ENCODE peak calls at places on chromosomes 7 and 10, in seven cellular contexts. One of them, this sample, is unnamed. For H3K27me3, the result is how much of the 10 kb centered on the place peaks cover.

GRCh38 chr7:19296617-19297016 is 151.4 kb upstream of the FERD3L start:
- DNase-seq in K562: no peak
- DNase-seq in sigmoid colon: no peak
- DNase-seq in ovary: no peak
- DNase-seq in suprapubic skin: no peak
- DNase-seq in transverse colon: no peak
- DNase-seq in stomach: no peak
- DNase-seq in this sample: no peak

GRCh38 chr10:33005322-33006282 is 47.6 kb upstream of the ITGB1 start:
- DNase-seq in stomach: peak
- DNase-seq in K562: peak
- DNase-seq in transverse colon: peak
- DNase-seq in suprapubic skin: peak
- DNase-seq in ovary: peak
- DNase-seq in sigmoid colon: peak
- DNase-seq in this sample: no peak

GRCh38 chr10:71255817-71256660 is 43.7 kb downstream of the UNC5B start:
- DNase-seq in ovary: no peak
- DNase-seq in suprapubic skin: no peak
- DNase-seq in stomach: peak
- DNase-seq in transverse colon: peak
- DNase-seq in sigmoid colon: peak
- DNase-seq in K562: no peak
- DNase-seq in this sample: no peak

GRCh38 chr10:97532935-97533671 is 34.4 kb downstream of the UBTD1 start:
- DNase-seq in K562: no peak
- DNase-seq in sigmoid colon: no peak
- DNase-seq in stomach: no peak
- DNase-seq in transverse colon: no peak
- DNase-seq in suprapubic skin: no peak
- DNase-seq in ovary: no peak
- DNase-seq in this sample: no peak

GRCh38 chr10:118721005-118721876 is 33.5 kb downstream of the CACUL1 start:
- DNase-seq in ovary: peak
- DNase-seq in suprapubic skin: no peak
- DNase-seq in sigmoid colon: no peak
- DNase-seq in transverse colon: peak
- DNase-seq in stomach: peak
- DNase-seq in K562: peak
- DNase-seq in this sample: no peak

GRCh38 chr10:83427101-83427500 is 712.2 kb upstream of the GHITM start:
- DNase-seq in transverse colon: no peak
- DNase-seq in ovary: no peak
- DNase-seq in stomach: no peak
- DNase-seq in sigmoid colon: no peak
- DNase-seq in K562: no peak
- DNase-seq in suprapubic skin: no peak
- DNase-seq in this sample: no peak

GRCh38 chr10:99285846-99286245 is 43.3 kb upstream of the CNNM1 start:
- DNase-seq in stomach: no peak
- DNase-seq in sigmoid colon: no peak
- DNase-seq in suprapubic skin: no peak
- DNase-seq in ovary: no peak
- DNase-seq in transverse colon: no peak
- DNase-seq in K562: no peak
- DNase-seq in this sample: no peak

GRCh38 chr10:123069271-123069670 is 60.5 kb downstream of the ACADSB start:
- DNase-seq in K562: no peak
- DNase-seq in transverse colon: no peak
- DNase-seq in stomach: no peak
- DNase-seq in sigmoid colon: no peak
- DNase-seq in ovary: no peak
- DNase-seq in suprapubic skin: no peak
- DNase-seq in this sample: peak

GRCh38 chr7:28871083-28871482 is 87.0 kb downstream of the TRIL start:
- DNase-seq in stomach: no peak
- DNase-seq in transverse colon: no peak
- DNase-seq in ovary: no peak
- DNase-seq in suprapubic skin: no peak
- DNase-seq in K562: no peak
- DNase-seq in sigmoid colon: no peak
- DNase-seq in this sample: no peak

GRCh38 chr10:8919291-8919690 is 864.8 kb downstream of the GATA3 start:
- DNase-seq in K562: no peak
- DNase-seq in transverse colon: no peak
- DNase-seq in stomach: no peak
- DNase-seq in suprapubic skin: no peak
- DNase-seq in sigmoid colon: no peak
- DNase-seq in ovary: no peak
- DNase-seq in this sample: no peak

GRCh38 chr7:79199266-79199665 is 254.2 kb downstream of the MAGI2 start:
- DNase-seq in transverse colon: no peak
- DNase-seq in stomach: no peak
- DNase-seq in suprapubic skin: no peak
- DNase-seq in sigmoid colon: no peak
- DNase-seq in ovary: no peak
- DNase-seq in K562: no peak
- DNase-seq in this sample: no peak

GRCh38 chr10:69802424-69803161 is 887 bp downstream of the COL13A1 start:
- DNase-seq in ovary: peak
- DNase-seq in stomach: no peak
- DNase-seq in transverse colon: no peak
- DNase-seq in sigmoid colon: no peak
- DNase-seq in suprapubic skin: no peak
- DNase-seq in K562: no peak
- DNase-seq in this sample: no peak

GRCh38 chr7:13071999-13072398 is 384.6 kb downstream of the ARL4A start:
- DNase-seq in stomach: no peak
- DNase-seq in transverse colon: no peak
- DNase-seq in suprapubic skin: no peak
- DNase-seq in sigmoid colon: no peak
- DNase-seq in K562: no peak
- DNase-seq in ovary: no peak
- DNase-seq in this sample: no peak

GRCh38 chr7:131648491-131648890 is 92.1 kb upstream of the PODXL start:
- DNase-seq in suprapubic skin: no peak
- DNase-seq in transverse colon: no peak
- DNase-seq in ovary: no peak
- DNase-seq in K562: no peak
- DNase-seq in stomach: no peak
- DNase-seq in sigmoid colon: peak
- DNase-seq in this sample: no peak

GRCh38 chr7:131769241-131769640 is 212.8 kb upstream of the PODXL start:
- DNase-seq in K562: no peak
- DNase-seq in suprapubic skin: no peak
- DNase-seq in stomach: no peak
- DNase-seq in sigmoid colon: no peak
- DNase-seq in transverse colon: no peak
- DNase-seq in ovary: no peak
- DNase-seq in this sample: no peak

GRCh38 chr7:27051451-27051850 is 44.3 kb downstream of the HOXA1 start:
- DNase-seq in suprapubic skin: no peak
- DNase-seq in transverse colon: no peak
- DNase-seq in sigmoid colon: no peak
- DNase-seq in K562: no peak
- DNase-seq in stomach: no peak
- DNase-seq in ovary: no peak
- DNase-seq in this sample: no peak

GRCh38 chr10:23158370-23158769 is 33.7 kb upstream of the PTF1A start:
- DNase-seq in suprapubic skin: no peak
- DNase-seq in transverse colon: peak
- DNase-seq in K562: peak
- DNase-seq in ovary: peak
- DNase-seq in stomach: peak
- DNase-seq in sigmoid colon: no peak
- DNase-seq in this sample: peak

GRCh38 chr7:6273380-6273837 is 985 bp upstream of the CYTH3 start:
- DNase-seq in sigmoid colon: no peak
- DNase-seq in transverse colon: peak
- DNase-seq in stomach: no peak
- DNase-seq in K562: no peak
- DNase-seq in suprapubic skin: no peak
- DNase-seq in ovary: peak
- DNase-seq in this sample: no peak

GRCh38 chr7:6271091-6271658 is 1.2 kb downstream of the CYTH3 start:
- DNase-seq in stomach: peak
- DNase-seq in K562: no peak
- DNase-seq in ovary: peak
- DNase-seq in sigmoid colon: peak
- DNase-seq in suprapubic skin: no peak
- DNase-seq in transverse colon: peak
- DNase-seq in this sample: no peak

GRCh38 chr7:6271694-6272371 is 591 bp downstream of the CYTH3 start:
- DNase-seq in transverse colon: peak
- DNase-seq in suprapubic skin: no peak
- DNase-seq in sigmoid colon: peak
- DNase-seq in K562: peak
- DNase-seq in ovary: peak
- DNase-seq in stomach: peak
- DNase-seq in this sample: no peak

GRCh38 chr7:6273917-6274630 is 1.6 kb upstream of the CYTH3 start:
- DNase-seq in suprapubic skin: no peak
- DNase-seq in K562: no peak
- DNase-seq in ovary: no peak
- DNase-seq in stomach: no peak
- DNase-seq in transverse colon: no peak
- DNase-seq in sigmoid colon: no peak
- DNase-seq in this sample: no peak

GRCh38 chr7:6272481-6273323 is at the start of gene CYTH3:
- DNase-seq in K562: peak
- DNase-seq in transverse colon: peak
- DNase-seq in ovary: peak
- DNase-seq in suprapubic skin: peak
- DNase-seq in sigmoid colon: peak
- DNase-seq in stomach: peak
- DNase-seq in this sample: no peak
- TF ChIP-seq POLR2A in K562: peak
- TF ChIP-seq POLR2A in transverse colon: no peak
- TF ChIP-seq POLR2A in ovary: peak
- TF ChIP-seq POLR2A in suprapubic skin: peak
- TF ChIP-seq POLR2A in sigmoid colon: no peak
- TF ChIP-seq POLR2A in stomach: no peak
- TF ChIP-seq POLR2A in this sample: no peak

GRCh38 chr10:49007128-49007527 is 67.5 kb upstream of the LRRC18 start:
- DNase-seq in suprapubic skin: no peak
- DNase-seq in transverse colon: no peak
- DNase-seq in stomach: no peak
- DNase-seq in ovary: no peak
- DNase-seq in sigmoid colon: no peak
- DNase-seq in K562: no peak
- DNase-seq in this sample: no peak
- TF ChIP-seq EP300 in suprapubic skin: no peak
- TF ChIP-seq EP300 in transverse colon: no peak
- TF ChIP-seq EP300 in stomach: no peak
- TF ChIP-seq EP300 in ovary: no peak
- TF ChIP-seq EP300 in sigmoid colon: no peak
- TF ChIP-seq EP300 in K562: no peak
- TF ChIP-seq EP300 in this sample: no peak

DNA sequence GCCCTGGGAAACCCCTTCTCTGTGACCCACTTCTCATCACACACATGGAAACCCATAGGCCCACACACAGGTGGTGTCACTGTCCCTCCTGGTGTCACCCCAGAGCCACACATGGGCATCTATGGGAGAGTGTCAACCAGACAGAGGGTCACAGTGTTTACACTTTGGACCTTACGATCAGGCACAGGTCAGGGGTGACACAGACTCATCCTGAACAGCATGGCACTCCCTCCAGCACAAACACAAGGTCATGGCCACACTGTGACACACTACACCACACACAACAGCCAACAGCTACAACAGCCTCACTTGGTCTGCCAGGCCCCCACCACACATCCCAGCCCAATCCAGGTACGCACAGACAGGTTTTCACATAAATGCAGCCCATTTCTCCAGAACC is 6.2 kb downstream of the TLX1 start:
- DNase-seq in ovary: no peak
- DNase-seq in suprapubic skin: no peak
- DNase-seq in transverse colon: no peak
- DNase-seq in sigmoid colon: no peak
- DNase-seq in K562: no peak
- DNase-seq in stomach: no peak
- DNase-seq in this sample: no peak
- H3K27me3 ChIP-seq in ovary: under half
- H3K27me3 ChIP-seq in suprapubic skin: half or more
- H3K27me3 ChIP-seq in transverse colon: half or more
- H3K27me3 ChIP-seq in sigmoid colon: half or more
- H3K27me3 ChIP-seq in K562: half or more
- H3K27me3 ChIP-seq in stomach: half or more
- H3K27me3 ChIP-seq in this sample: half or more

DNA sequence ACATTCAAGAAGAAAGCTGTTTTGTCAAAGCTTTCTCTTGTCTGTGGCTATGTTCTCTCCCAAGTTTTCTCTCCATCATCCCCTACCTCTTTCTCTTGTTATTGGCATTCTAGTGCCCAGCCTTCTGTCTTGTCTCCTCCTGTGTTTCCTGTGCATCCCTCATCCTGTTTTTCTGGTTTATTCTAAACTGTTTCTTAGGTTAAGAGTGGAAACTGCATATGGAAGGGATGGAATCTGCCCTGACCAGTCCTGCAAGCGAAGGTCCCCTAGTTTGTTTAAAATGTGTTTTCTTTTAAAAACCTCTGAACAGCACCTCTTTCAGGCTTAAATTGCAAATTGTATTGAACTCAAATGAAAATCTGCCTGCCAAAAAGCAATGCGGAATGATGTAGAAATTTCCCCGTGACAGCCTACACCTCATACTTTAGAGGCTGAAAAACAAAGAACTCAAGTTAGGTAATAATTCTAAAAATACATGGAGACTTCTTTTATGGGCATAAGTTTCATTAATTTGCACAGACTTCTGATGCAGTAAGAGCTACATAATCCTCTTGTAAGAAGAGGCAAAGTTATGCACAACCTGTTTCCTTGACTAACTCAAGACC is 222.8 kb upstream of the IMMP2L start:
- DNase-seq in K562: no peak
- DNase-seq in suprapubic skin: no peak
- DNase-seq in ovary: no peak
- DNase-seq in stomach: no peak
- DNase-seq in transverse colon: no peak
- DNase-seq in sigmoid colon: no peak
- DNase-seq in this sample: no peak
- TF ChIP-seq POLR2A in K562: no peak
- TF ChIP-seq POLR2A in suprapubic skin: no peak
- TF ChIP-seq POLR2A in ovary: no peak
- TF ChIP-seq POLR2A in stomach: no peak
- TF ChIP-seq POLR2A in transverse colon: no peak
- TF ChIP-seq POLR2A in sigmoid colon: no peak
- TF ChIP-seq POLR2A in this sample: no peak

GRCh38 chr7:74094224-74095095 is 10.9 kb downstream of the LIMK1 start:
- DNase-seq in sigmoid colon: peak
- DNase-seq in suprapubic skin: peak
- DNase-seq in ovary: peak
- DNase-seq in K562: peak
- DNase-seq in transverse colon: peak
- DNase-seq in stomach: peak
- DNase-seq in this sample: peak
- TF ChIP-seq EP300 in sigmoid colon: no peak
- TF ChIP-seq EP300 in suprapubic skin: no peak
- TF ChIP-seq EP300 in ovary: no peak
- TF ChIP-seq EP300 in K562: no peak
- TF ChIP-seq EP300 in transverse colon: no peak
- TF ChIP-seq EP300 in stomach: no peak
- TF ChIP-seq EP300 in this sample: no peak

This sample was measured in esophagus muscularis mucosa.